ENCODE peak calls at places on chromosomes 1 and 21, in eight cellular contexts. W, I, C, Y, Z, P, L and D are unnamed samples.

GRCh38 chr1:176843352-176844297 is 320.9 kb downstream of the ASTN1 start:
- DNase-seq in W (peak), I (no peak), C (peak), Y (no peak), Z (no peak), P (no peak), L (no peak), D (peak)

GRCh38 chr1:41474490-41475271 is 9.8 kb downstream of the EDN2 start:
- DNase-seq in W (no peak), I (no peak), C (no peak), Y (no peak), Z (no peak), P (no peak), L (no peak), D (peak)

GRCh38 chr1:205351984-205352713 is 4.6 kb downstream of the KLHDC8A start:
- DNase-seq in W (peak), I (no peak), C (peak), Y (no peak), Z (no peak), P (no peak), L (peak), D (peak)

GRCh38 chr1:56034222-56034621 is 545.1 kb downstream of the PLPP3 start:
- DNase-seq in W (peak), I (no peak), C (peak), Y (no peak), Z (peak), P (no peak), L (no peak), D (no peak)

GRCh38 chr1:93878501-93878888 is 511 bp downstream of the DNTTIP2 start:
- DNase-seq in W (peak), I (no peak), C (peak), Y (peak), Z (peak), P (peak), L (peak), D (peak)

GRCh38 chr1:29083318-29084195 is 40.1 kb downstream of the TMEM200B start:
- DNase-seq in W (no peak), I (no peak), C (no peak), Y (no peak), Z (no peak), P (no peak), L (no peak), D (no peak)

GRCh38 chr1:62849031-62849430 is 65.1 kb downstream of the ATG4C start:
- DNase-seq in W (no peak), I (no peak), C (no peak), Y (no peak), Z (no peak), P (no peak), L (no peak), D (no peak)

GRCh38 chr21:40678681-40679284 is 168.2 kb downstream of the DSCAM start:
- DNase-seq in W (no peak), I (no peak), C (no peak), Y (no peak), Z (no peak), P (no peak), L (no peak), D (no peak)

GRCh38 chr1:225652726-225653462 is at the start of gene ENAH:
- DNase-seq in W (peak), I (no peak), C (peak), Y (peak), Z (peak), P (peak), L (peak), D (peak)

GRCh38 chr1:54975709-54976108 is 4.7 kb upstream of the TMEM61 start:
- DNase-seq in W (no peak), I (no peak), C (no peak), Y (no peak), Z (no peak), P (no peak), L (no peak), D (no peak)